ENCODE peak calls at places on chromosomes 6 and 20, in seven cellular contexts. W is cardiac muscle cell; M is adrenal gland; J is sigmoid colon; L is dorsolateral prefrontal cortex; Q is A549; N is naive thymus-derived CD4-positive, alpha-beta T cell. X is an unnamed sample.

GRCh38 chr6:158751192-158751591 is 68.0 kb downstream of the EZR start:
- DNase-seq in Q (no peak), M (no peak), L (no peak), N (no peak), J (no peak), W (no peak), X (no peak)

GRCh38 chr6:158417760-158418098 is 105.5 kb downstream of the TULP4 start:
- DNase-seq in M (peak), L (no peak), N (no peak), Q (no peak), W (peak), J (no peak), X (peak)

GRCh38 chr6:44133003-44133931 is 5.9 kb downstream of the TMEM63B start:
- DNase-seq in Q (peak), L (peak), J (peak), N (no peak), M (peak), W (peak), X (peak)

GRCh38 chr6:96631248-96631647 is 68.3 kb downstream of the FHL5 start:
- DNase-seq in N (no peak), M (no peak), Q (no peak), W (peak), J (no peak), L (no peak), X (no peak)

GRCh38 chr20:31710423-31711250 is 12.0 kb downstream of the BCL2L1 start:
- DNase-seq in N (no peak), L (no peak), W (no peak), J (peak), M (no peak), Q (no peak), X (no peak)

GRCh38 chr20:21241400-21241799 is 61.7 kb upstream of the XRN2 start:
- DNase-seq in N (no peak), Q (no peak), J (no peak), W (no peak), M (no peak), L (no peak), X (no peak)

GRCh38 chr20:23419995-23420901 is 1.0 kb downstream of the NAPB start:
- DNase-seq in M (peak), N (peak), W (peak), J (peak), L (peak), Q (peak), X (peak)

GRCh38 chr6:106894978-106895702 is 79.4 kb downstream of the CD24 start:
- DNase-seq in Q (no peak), L (no peak), W (peak), N (no peak), M (no peak), J (no peak), X (no peak)

GRCh38 chr20:57660510-57661199 is 40.4 kb upstream of the ZBP1 start:
- DNase-seq in N (no peak), Q (no peak), L (peak), M (no peak), W (no peak), J (peak), X (no peak)

GRCh38 chr6:72798196-72798595 is 176.3 kb downstream of the KCNQ5 start:
- DNase-seq in M (no peak), Q (no peak), N (no peak), L (no peak), J (no peak), W (peak), X (no peak)

GRCh38 chr6:39053016-39053595 is 4.5 kb downstream of the GLP1R start:
- DNase-seq in W (no peak), J (no peak), N (no peak), M (no peak), Q (no peak), L (no peak), X (no peak)

GRCh38 chr20:13022401-13023170 is 13.8 kb downstream of the SPTLC3 start:
- DNase-seq in N (no peak), J (no peak), Q (no peak), M (no peak), W (peak), L (no peak), X (no peak)

GRCh38 chr6:167703781-167704180 is 122.9 kb upstream of the AFDN start:
- DNase-seq in Q (no peak), N (no peak), W (no peak), J (peak), L (no peak), M (no peak), X (no peak)

GRCh38 chr20:38599410-38599882 is 2.2 kb upstream of the ARHGAP40 start:
- DNase-seq in L (no peak), M (peak), J (no peak), W (peak), Q (no peak), N (no peak), X (no peak)

GRCh38 chr20:41000628-41001027 is 28.0 kb upstream of the TOP1 start:
- DNase-seq in J (no peak), L (no peak), Q (no peak), M (no peak), W (no peak), N (no peak), X (no peak)

GRCh38 chr6:89574860-89575561 is 63.5 kb downstream of the LYRM2 start:
- DNase-seq in J (no peak), Q (no peak), N (no peak), W (no peak), M (no peak), L (no peak), X (no peak)

DNA sequence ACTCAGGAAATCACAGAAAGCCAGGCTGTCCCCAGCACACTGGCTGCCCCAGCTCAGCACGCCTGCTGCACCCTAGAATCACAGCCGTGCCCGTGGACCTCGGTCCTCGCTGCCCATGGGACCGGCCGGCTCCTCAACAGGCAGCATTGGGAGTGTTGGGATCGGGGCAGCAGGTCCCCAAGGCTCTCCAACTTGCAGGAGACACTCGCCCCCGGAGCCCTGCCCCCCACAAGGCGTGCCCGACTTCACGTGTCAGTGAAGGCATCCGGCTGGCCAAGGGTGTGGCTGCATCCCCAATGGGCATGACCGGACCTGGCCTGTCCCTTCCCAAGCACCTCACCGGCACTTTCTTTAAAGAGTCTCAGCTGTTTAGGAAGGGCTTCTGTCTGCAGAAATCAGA is 3.0 kb upstream of the NTSR1 start:
- DNase-seq in N (no peak), J (no peak), Q (no peak), L (no peak), M (no peak), W (no peak), X (no peak)
- H3K27ac ChIP-seq in N (no peak), J (peak), Q (no peak), L (no peak), M (no peak), W (no peak), X (no peak)

GRCh38 chr6:136582702-136583471 is 32.7 kb upstream of the MAP7 start:
- DNase-seq in Q (peak), W (peak), M (no peak), L (no peak), N (no peak), J (no peak), X (no peak)
- H3K27ac ChIP-seq in Q (no peak), W (no peak), M (no peak), L (peak), N (no peak), J (peak), X (no peak)

DNA sequence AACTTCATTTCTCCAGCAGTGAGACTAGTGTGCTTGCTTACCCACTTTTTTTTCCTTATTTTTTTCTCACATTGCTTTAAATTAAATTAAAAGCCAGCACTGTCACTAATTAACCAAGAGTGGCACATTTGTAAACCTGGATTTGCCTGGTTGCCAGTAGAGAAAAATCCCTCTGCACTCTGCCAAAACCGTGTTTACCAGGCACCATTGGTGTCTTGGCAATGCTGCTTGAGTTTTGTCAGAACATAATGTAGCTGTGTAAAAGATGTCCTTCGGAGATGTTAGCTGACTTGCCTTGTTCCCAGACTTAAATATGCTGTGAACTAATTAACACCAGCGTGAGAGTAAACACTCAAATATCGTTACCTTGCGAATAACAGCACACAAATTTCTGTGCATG is 694.9 kb upstream of the ID4 start:
- DNase-seq in W (no peak), L (no peak), M (no peak), N (no peak), J (no peak), Q (no peak), X (no peak)
- H3K27ac ChIP-seq in W (no peak), L (no peak), M (no peak), N (no peak), J (no peak), Q (no peak), X (no peak)

DNA sequence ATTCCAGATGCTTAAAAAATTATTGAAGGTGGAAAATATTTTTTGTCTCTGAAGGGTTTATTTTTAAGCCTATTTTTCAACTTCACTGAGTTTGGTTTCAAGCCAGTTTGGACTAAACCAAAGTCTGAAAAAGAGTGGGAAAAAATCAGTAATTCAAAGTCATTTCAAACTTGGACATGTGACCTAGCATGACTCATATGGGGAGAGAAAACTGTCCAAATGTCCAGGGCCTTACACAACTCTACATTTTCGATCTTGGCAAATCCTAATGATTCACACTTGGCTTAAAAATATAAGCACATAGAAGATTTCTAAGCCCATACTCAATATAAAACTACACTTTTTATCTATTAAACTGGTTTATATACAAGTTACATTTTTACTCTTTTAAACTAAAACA is 110.5 kb upstream of the TCF21 start:
- DNase-seq in J (no peak), L (no peak), Q (no peak), M (peak), N (no peak), W (peak), X (no peak)
- H3K27ac ChIP-seq in J (peak), L (no peak), Q (no peak), M (no peak), N (no peak), W (no peak), X (no peak)

DNA sequence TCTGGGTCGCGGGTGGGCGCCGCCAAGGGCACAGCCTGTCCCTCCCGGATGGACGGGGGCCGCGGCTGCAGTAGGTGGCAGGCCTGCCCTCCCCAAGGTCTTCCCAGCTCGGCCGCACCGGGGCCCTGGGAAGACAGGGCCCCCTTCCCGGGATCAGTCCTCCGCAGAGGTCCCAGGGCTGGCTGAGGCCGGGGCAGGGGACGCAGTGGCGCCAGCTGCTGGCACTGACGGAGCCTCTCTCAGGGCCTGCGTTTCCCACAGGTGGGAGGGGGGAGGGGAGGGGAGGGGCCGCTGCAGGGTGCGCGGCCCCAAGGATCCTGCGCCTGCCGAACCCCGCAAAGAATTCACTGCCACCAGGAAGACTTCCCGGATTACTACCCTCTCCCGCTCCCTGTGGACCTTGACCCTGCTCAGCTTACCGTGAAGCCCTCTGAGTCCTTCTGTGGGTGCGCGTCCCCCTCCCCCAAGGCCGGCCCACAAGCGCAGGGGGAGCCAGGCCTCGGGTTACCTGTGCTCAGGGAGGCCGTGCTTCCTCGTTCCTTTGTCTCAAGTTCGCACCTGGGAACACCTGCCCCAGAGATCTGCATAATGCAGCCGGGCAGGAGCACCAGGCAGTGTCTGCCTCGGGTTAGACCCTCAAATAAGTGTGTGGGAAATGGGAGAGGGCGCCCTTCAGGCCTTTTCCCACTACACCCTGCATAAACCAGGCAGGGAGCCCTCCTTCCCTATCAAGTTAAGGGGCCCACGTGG is 5.1 kb downstream of the LZTS3 start:
- DNase-seq in L (no peak), N (no peak), M (no peak), W (no peak), Q (no peak), J (peak), X (no peak)
- H3K27ac ChIP-seq in L (peak), N (no peak), M (no peak), W (no peak), Q (no peak), J (no peak), X (no peak)

GRCh38 chr20:34090645-34091044 is 21.4 kb downstream of the EIF2S2 start:
- DNase-seq in M (no peak), L (no peak), N (no peak), W (no peak), Q (no peak), J (no peak), X (no peak)

GRCh38 chr20:34089655-34090324 is 22.3 kb downstream of the EIF2S2 start:
- DNase-seq in J (peak), W (no peak), M (peak), Q (no peak), L (no peak), N (no peak), X (no peak)

GRCh38 chr20:34085544-34086040 is 26.5 kb downstream of the EIF2S2 start:
- DNase-seq in M (no peak), N (no peak), Q (no peak), W (no peak), L (no peak), J (no peak), X (no peak)

GRCh38 chr20:34088871-34089479 is 23.1 kb downstream of the EIF2S2 start:
- DNase-seq in J (no peak), L (no peak), N (no peak), M (no peak), W (peak), Q (no peak), X (no peak)

GRCh38 chr20:34088305-34088870 is 23.7 kb downstream of the EIF2S2 start:
- DNase-seq in W (no peak), L (no peak), M (no peak), J (no peak), N (no peak), Q (no peak), X (no peak)
- H3K27ac ChIP-seq in W (peak), L (peak), M (no peak), J (no peak), N (no peak), Q (no peak), X (no peak)

DNA sequence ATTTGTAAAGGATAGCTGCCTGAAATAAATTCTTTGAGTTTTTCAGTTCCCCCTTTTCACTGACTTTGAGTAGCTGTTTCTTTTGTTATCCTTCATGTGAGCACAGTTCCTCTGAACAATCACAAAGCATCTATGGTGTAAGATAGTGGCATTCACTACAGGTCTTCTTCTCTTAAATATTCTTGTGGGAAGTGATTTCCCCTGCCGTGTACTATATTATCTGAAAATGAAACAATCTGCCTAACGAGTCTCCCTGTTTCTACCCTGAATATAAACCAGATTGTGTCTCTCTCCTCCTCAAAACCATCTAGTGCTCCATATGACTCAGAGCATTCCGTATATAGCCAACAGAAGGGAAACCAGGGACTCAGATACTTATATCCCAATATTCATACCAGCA is 380.1 kb upstream of the SOX4 start:
- DNase-seq in W (no peak), Q (no peak), J (no peak), L (no peak), M (no peak), N (no peak), X (no peak)
- H3K27ac ChIP-seq in W (no peak), Q (no peak), J (no peak), L (no peak), M (no peak), N (no peak), X (no peak)

GRCh38 chr6:31157543-31158139 is at the start of gene CCHCR1:
- DNase-seq in L (no peak), J (no peak), Q (no peak), N (no peak), W (no peak), M (no peak), X (no peak)
- H3K27ac ChIP-seq in L (no peak), J (peak), Q (peak), N (peak), W (peak), M (no peak), X (peak)

DNA sequence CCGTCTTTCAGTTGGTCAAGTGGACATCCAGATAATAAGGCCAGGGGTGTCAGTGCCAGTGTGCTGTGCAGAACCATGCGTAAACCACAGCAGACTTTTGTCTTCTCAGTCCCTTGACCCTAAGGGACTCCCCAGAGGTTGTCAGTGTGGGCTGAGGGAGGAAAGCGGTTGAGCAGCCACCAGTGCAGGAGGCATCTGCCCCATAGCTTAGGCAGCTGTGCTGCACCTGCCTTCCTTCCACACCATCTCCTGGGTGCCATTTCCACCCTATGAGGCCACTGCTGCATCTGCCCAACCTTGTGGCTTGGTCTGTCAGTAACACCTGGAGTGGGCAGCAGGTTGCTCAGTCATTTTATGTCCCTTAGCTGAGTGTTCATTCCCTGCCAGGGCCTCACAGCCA is 26.0 kb downstream of the PRPF6 start:
- DNase-seq in L (no peak), J (no peak), M (no peak), Q (no peak), N (no peak), W (no peak), X (no peak)
- H3K27ac ChIP-seq in L (no peak), J (no peak), M (no peak), Q (no peak), N (no peak), W (no peak), X (no peak)

GRCh38 chr6:20028143-20028542 is 184.1 kb downstream of the MBOAT1 start:
- DNase-seq in J (no peak), N (no peak), Q (no peak), W (no peak), L (no peak), M (no peak), X (no peak)

GRCh38 chr6:20021795-20022194 is 184.6 kb downstream of the ID4 start:
- DNase-seq in N (no peak), Q (no peak), M (no peak), J (no peak), L (no peak), W (no peak), X (no peak)

GRCh38 chr6:20024316-20024673 is 187.1 kb downstream of the ID4 start:
- DNase-seq in L (no peak), M (no peak), J (no peak), W (no peak), N (no peak), Q (no peak), X (no peak)

GRCh38 chr6:20025681-20026080 is 186.6 kb downstream of the MBOAT1 start:
- DNase-seq in Q (no peak), M (no peak), L (no peak), J (no peak), N (no peak), W (no peak), X (no peak)

DNA sequence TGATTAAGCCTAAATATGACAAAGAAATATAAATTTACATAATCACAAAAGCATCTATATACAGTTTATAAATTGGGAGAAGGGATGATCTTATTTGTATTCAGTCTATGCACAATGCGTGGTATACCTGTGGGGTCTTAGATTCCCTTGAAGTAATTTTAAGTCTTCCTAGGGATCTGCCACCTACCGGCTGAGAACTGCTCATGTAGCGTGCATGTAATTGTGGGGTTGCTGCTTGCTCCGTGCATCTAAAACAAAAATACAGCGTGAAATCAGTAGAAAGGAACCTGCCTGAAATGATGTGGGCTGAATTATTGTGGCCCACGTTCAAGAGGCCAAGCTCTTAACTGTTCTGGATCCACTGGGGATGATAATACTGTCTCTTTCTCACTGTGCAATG is 187.3 kb downstream of the MBOAT1 start:
- DNase-seq in W (no peak), M (no peak), N (no peak), J (no peak), Q (no peak), L (no peak), X (no peak)
- H3K27ac ChIP-seq in W (no peak), M (no peak), N (no peak), J (no peak), Q (no peak), L (no peak), X (no peak)